ENCODE peak calls at places on chromosomes 7 and 10, in nine cellular contexts. M is Ammon's horn; B is occipital lobe; C is AG20443; L is activated CD4-positive, alpha-beta T cell treated with anti-CD3 and anti-CD28 coated beads for 48 hours; X is T-cell; I is cardiac fibroblast; J is BE2C; R is ELR. U is an unnamed sample.

GRCh38 chr10:7056216-7056615 is 354.6 kb downstream of the SFMBT2 start:
- DNase-seq in M (no peak), B (no peak), C (no peak), L (no peak), X (no peak), I (no peak), J (no peak), R (no peak), U (no peak)

GRCh38 chr10:103207141-103207540 is 14.1 kb upstream of the NT5C2 start:
- DNase-seq in M (no peak), B (no peak), C (no peak), L (no peak), X (no peak), I (no peak), J (no peak), R (no peak), U (no peak)

GRCh38 chr10:30467939-30468338 is 34.0 kb downstream of the MAP3K8 start:
- DNase-seq in M (peak; percentile 43), B (no peak), C (no peak), L (no peak), X (no peak), I (no peak), J (no peak), R (no peak), U (no peak)

GRCh38 chr7:50620418-50620817 is 55.2 kb upstream of the DDC start:
- DNase-seq in M (no peak), B (no peak), C (peak; percentile 30), L (no peak), X (no peak), I (no peak), J (no peak), R (no peak), U (no peak)

GRCh38 chr10:12504176-12504575 is 154.8 kb downstream of the CAMK1D start:
- DNase-seq in M (no peak), B (no peak), C (no peak), L (no peak), X (no peak), I (no peak), J (no peak), R (no peak), U (no peak)

GRCh38 chr7:33981686-33982424 is 76.5 kb downstream of the BMPER start:
- DNase-seq in M (no peak), B (no peak), C (peak; percentile 37), L (no peak), X (no peak), I (peak; percentile 62), J (no peak), R (peak; percentile 63), U (no peak)

GRCh38 chr10:128950159-128950956 is 516.7 kb upstream of the MGMT start:
- DNase-seq in M (no peak), B (no peak), C (no peak), L (no peak), X (no peak), I (no peak), J (no peak), R (no peak), U (no peak)

GRCh38 chr10:114304566-114305421 is 65.7 kb downstream of the VWA2 start:
- DNase-seq in M (peak; percentile 32), B (peak; percentile 46), C (peak; percentile 56), L (peak; percentile 71), X (peak; percentile 66), I (no peak), J (peak; percentile 83), R (peak; percentile 50), U (no peak)

GRCh38 chr10:11687779-11688447 is 54.3 kb upstream of the ECHDC3 start:
- DNase-seq in M (no peak), B (no peak), C (no peak), L (no peak), X (no peak), I (no peak), J (no peak), R (no peak), U (no peak)

GRCh38 chr7:44061645-44062179 is 3.7 kb downstream of the PGAM2 start:
- DNase-seq in M (no peak), B (no peak), C (no peak), L (no peak), X (no peak), I (no peak), J (peak; percentile 13), R (no peak), U (no peak)

GRCh38 chr10:79136227-79137005 is 67.7 kb downstream of the ZMIZ1 start:
- DNase-seq in M (no peak), B (no peak), C (no peak), L (no peak), X (no peak), I (no peak), J (no peak), R (no peak), U (no peak)

GRCh38 chr7:12067156-12067831 is 143.8 kb upstream of the TMEM106B start:
- DNase-seq in M (peak; percentile 66), B (peak; percentile 3), C (peak; percentile 51), L (peak; percentile 62), X (peak; percentile 47), I (peak; percentile 84), J (peak; percentile 67), R (peak; percentile 84), U (peak; percentile 25)

GRCh38 chr10:30070001-30070759 is 10.8 kb upstream of the JCAD start:
- DNase-seq in M (no peak), B (no peak), C (no peak), L (no peak), X (no peak), I (no peak), J (no peak), R (no peak), U (no peak)

GRCh38 chr10:71368639-71369038 is 28.1 kb upstream of the CDH23 start:
- DNase-seq in M (no peak), B (no peak), C (no peak), L (no peak), X (no peak), I (no peak), J (no peak), R (peak; percentile 23), U (no peak)

GRCh38 chr7:66522518-66522917 is 106.2 kb upstream of the KCTD7 start:
- DNase-seq in M (no peak), B (no peak), C (no peak), L (peak; percentile 27), X (no peak), I (no peak), J (no peak), R (no peak), U (no peak)

GRCh38 chr10:33455029-33455428 is 120.6 kb upstream of the NRP1 start:
- DNase-seq in M (no peak), B (no peak), C (no peak), L (no peak), X (no peak), I (no peak), J (no peak), R (no peak), U (no peak)

GRCh38 chr10:128633864-128634541 is 507.8 kb upstream of the MKI67 start:
- DNase-seq in M (no peak), B (no peak), C (no peak), L (no peak), X (no peak), I (no peak), J (no peak), R (no peak), U (no peak)

GRCh38 chr10:128137877-128138276 is 11.7 kb upstream of the MKI67 start:
- DNase-seq in M (no peak), B (no peak), C (peak; percentile 61), L (no peak), X (no peak), I (no peak), J (no peak), R (peak; percentile 6), U (no peak)

GRCh38 chr10:46546591-46547330 is 9.7 kb downstream of the GPRIN2 start:
- DNase-seq in M (no peak), B (no peak), C (no peak), L (peak; percentile 2), X (no peak), I (no peak), J (peak; percentile 12), R (no peak), U (peak; percentile 20)

GRCh38 chr7:152520861-152521302 is 85.1 kb upstream of the KMT2C start:
- DNase-seq in M (no peak), B (no peak), C (no peak), L (no peak), X (no peak), I (no peak), J (no peak), R (no peak), U (no peak)

GRCh38 chr7:68691261-68692216 is 906.7 kb upstream of the AUTS2 start:
- DNase-seq in M (no peak), B (no peak), C (peak; percentile 74), L (no peak), X (no peak), I (no peak), J (no peak), R (peak; percentile 61), U (peak; percentile 34)

GRCh38 chr10:121070671-121071070 is 219.5 kb downstream of the WDR11 start:
- DNase-seq in M (no peak), B (no peak), C (no peak), L (no peak), X (no peak), I (no peak), J (no peak), R (no peak), U (no peak)

GRCh38 chr10:99827906-99828305 is 45.5 kb downstream of the ABCC2 start:
- DNase-seq in M (no peak), B (no peak), C (no peak), L (no peak), X (no peak), I (peak; percentile 44), J (no peak), R (peak; percentile 72), U (no peak)

GRCh38 chr10:118304521-118304920 is 37.6 kb downstream of the FAM204A start:
- DNase-seq in M (no peak), B (no peak), C (no peak), L (no peak), X (no peak), I (no peak), J (no peak), R (no peak), U (no peak)

GRCh38 chr7:87173456-87173855 is 21.2 kb downstream of the DMTF1 start:
- DNase-seq in M (no peak), B (no peak), C (no peak), L (no peak), X (no peak), I (no peak), J (no peak), R (no peak), U (no peak)

GRCh38 chr10:71714592-71714991 is 5.0 kb downstream of the C10orf105 start:
- DNase-seq in M (no peak), B (no peak), C (no peak), L (no peak), X (no peak), I (no peak), J (no peak), R (no peak), U (no peak)

GRCh38 chr10:132397671-132398565 is 918 bp downstream of the PWWP2B start:
- DNase-seq in M (no peak), B (no peak), C (peak; percentile 73), L (peak; percentile 62), X (peak; percentile 34), I (peak; percentile 67), J (peak; percentile 62), R (peak; percentile 74), U (no peak)

GRCh38 chr7:22845221-22845844 is 22.7 kb upstream of the TOMM7 start:
- DNase-seq in M (no peak), B (no peak), C (no peak), L (no peak), X (no peak), I (no peak), J (no peak), R (peak; percentile 45), U (no peak)

GRCh38 chr10:93599778-93600177 is 1.3 kb downstream of the RBP4 start:
- DNase-seq in M (no peak), B (no peak), C (no peak), L (no peak), X (no peak), I (no peak), J (no peak), R (no peak), U (no peak)

GRCh38 chr7:91772100-91772794 is 108.3 kb downstream of the MTERF1 start:
- DNase-seq in M (peak; percentile 18), B (no peak), C (peak; percentile 12), L (no peak), X (no peak), I (peak; percentile 14), J (no peak), R (no peak), U (no peak)

GRCh38 chr10:124508070-124508667 is 46.5 kb downstream of the LHPP start:
- DNase-seq in M (no peak), B (no peak), C (no peak), L (no peak), X (no peak), I (no peak), J (no peak), R (no peak), U (no peak)